ENCODE peak calls at places on chromosomes 7 and 10, in eight cellular contexts. C, X, A, H, M, T, W and J are unnamed samples.

GRCh38 chr7:39952378-39952777 is 2.3 kb downstream of the CDK13 start:
- DNase-seq in C (no peak), X (peak), A (peak), H (no peak), M (no peak), T (peak), W (no peak), J (peak)

GRCh38 chr7:55193245-55193644 is 171.9 kb upstream of the LANCL2 start:
- DNase-seq in C (no peak), X (no peak), A (peak), H (no peak), M (no peak), T (no peak), W (no peak), J (peak)

GRCh38 chr10:104028146-104028545 is 57.5 kb downstream of the COL17A1 start:
- DNase-seq in C (no peak), X (peak), A (peak), H (no peak), M (peak), T (peak), W (no peak), J (no peak)

GRCh38 chr10:123136221-123136805 is 543 bp downstream of the HMX3 start:
- DNase-seq in C (no peak), X (no peak), A (no peak), H (no peak), M (no peak), T (no peak), W (no peak), J (no peak)

GRCh38 chr10:86164216-86164774 is 202.3 kb downstream of the GRID1 start:
- DNase-seq in C (no peak), X (no peak), A (no peak), H (no peak), M (no peak), T (no peak), W (no peak), J (no peak)

GRCh38 chr10:105192146-105192545 is 551.1 kb downstream of the SORCS3 start:
- DNase-seq in C (no peak), X (peak), A (no peak), H (no peak), M (no peak), T (no peak), W (no peak), J (no peak)

GRCh38 chr7:55272328-55272727 is 92.8 kb upstream of the LANCL2 start:
- DNase-seq in C (no peak), X (no peak), A (no peak), H (no peak), M (no peak), T (no peak), W (no peak), J (no peak)

GRCh38 chr7:108247646-108248045 is 117.5 kb upstream of the LAMB4 start:
- DNase-seq in C (no peak), X (peak), A (no peak), H (no peak), M (no peak), T (no peak), W (no peak), J (no peak)

GRCh38 chr7:2040201-2040892 is 192.4 kb downstream of the MAD1L1 start:
- DNase-seq in C (peak), X (no peak), A (no peak), H (peak), M (no peak), T (no peak), W (no peak), J (no peak)

GRCh38 chr10:35058134-35058533 is 32.0 kb downstream of the CUL2 start:
- DNase-seq in C (no peak), X (peak), A (peak), H (no peak), M (peak), T (peak), W (no peak), J (peak)

GRCh38 chr7:1452205-1452604 is 7.1 kb downstream of the MICALL2 start:
- DNase-seq in C (no peak), X (peak), A (no peak), H (no peak), M (no peak), T (no peak), W (no peak), J (no peak)

GRCh38 chr10:70315815-70316214 is 32.0 kb upstream of the NPFFR1 start:
- DNase-seq in C (no peak), X (no peak), A (no peak), H (no peak), M (no peak), T (no peak), W (no peak), J (peak)

GRCh38 chr10:7756360-7756992 is 31.3 kb downstream of the KIN start:
- DNase-seq in C (no peak), X (peak), A (peak), H (no peak), M (peak), T (peak), W (peak), J (peak)

GRCh38 chr10:107859065-107859464 is 694.6 kb upstream of the SORCS1 start:
- DNase-seq in C (no peak), X (no peak), A (no peak), H (no peak), M (no peak), T (no peak), W (no peak), J (no peak)

GRCh38 chr10:71974489-71975011 is 10.4 kb downstream of the CHST3 start:
- DNase-seq in C (peak), X (peak), A (peak), H (no peak), M (peak), T (peak), W (no peak), J (peak)

GRCh38 chr7:37380831-37381230 is 67.8 kb downstream of the ELMO1 start:
- DNase-seq in C (no peak), X (peak), A (no peak), H (no peak), M (no peak), T (no peak), W (no peak), J (no peak)

GRCh38 chr7:152909280-152909679 is 149.7 kb downstream of the ACTR3B start:
- DNase-seq in C (no peak), X (no peak), A (no peak), H (no peak), M (no peak), T (no peak), W (no peak), J (no peak)

GRCh38 chr7:5397657-5398237 is 25.9 kb downstream of the TNRC18 start:
- DNase-seq in C (no peak), X (peak), A (no peak), H (no peak), M (no peak), T (no peak), W (no peak), J (no peak)

GRCh38 chr7:70660154-70660818 is 471.7 kb upstream of the GALNT17 start:
- DNase-seq in C (no peak), X (no peak), A (no peak), H (no peak), M (no peak), T (no peak), W (no peak), J (no peak)

GRCh38 chr10:33114451-33114944 is 156.5 kb upstream of the ITGB1 start:
- DNase-seq in C (no peak), X (peak), A (peak), H (no peak), M (peak), T (peak), W (no peak), J (no peak)

GRCh38 chr7:83415840-83416239 is 233.1 kb downstream of the SEMA3E start:
- DNase-seq in C (no peak), X (peak), A (no peak), H (no peak), M (no peak), T (no peak), W (no peak), J (no peak)

GRCh38 chr10:133461841-133462240 is 8.1 kb downstream of the SCART1 start:
- DNase-seq in C (no peak), X (no peak), A (no peak), H (no peak), M (no peak), T (no peak), W (no peak), J (no peak)

GRCh38 chr10:126478600-126478999 is 90.3 kb upstream of the ADAM12 start:
- DNase-seq in C (no peak), X (no peak), A (no peak), H (no peak), M (no peak), T (no peak), W (no peak), J (no peak)

GRCh38 chr10:99569971-99570370 is 37.2 kb downstream of the NKX2-3 start:
- DNase-seq in C (no peak), X (no peak), A (no peak), H (no peak), M (no peak), T (no peak), W (no peak), J (no peak)

GRCh38 chr10:110022716-110023504 is 15.1 kb downstream of the ADD3 start:
- DNase-seq in C (no peak), X (no peak), A (no peak), H (no peak), M (no peak), T (no peak), W (no peak), J (no peak)

DNA sequence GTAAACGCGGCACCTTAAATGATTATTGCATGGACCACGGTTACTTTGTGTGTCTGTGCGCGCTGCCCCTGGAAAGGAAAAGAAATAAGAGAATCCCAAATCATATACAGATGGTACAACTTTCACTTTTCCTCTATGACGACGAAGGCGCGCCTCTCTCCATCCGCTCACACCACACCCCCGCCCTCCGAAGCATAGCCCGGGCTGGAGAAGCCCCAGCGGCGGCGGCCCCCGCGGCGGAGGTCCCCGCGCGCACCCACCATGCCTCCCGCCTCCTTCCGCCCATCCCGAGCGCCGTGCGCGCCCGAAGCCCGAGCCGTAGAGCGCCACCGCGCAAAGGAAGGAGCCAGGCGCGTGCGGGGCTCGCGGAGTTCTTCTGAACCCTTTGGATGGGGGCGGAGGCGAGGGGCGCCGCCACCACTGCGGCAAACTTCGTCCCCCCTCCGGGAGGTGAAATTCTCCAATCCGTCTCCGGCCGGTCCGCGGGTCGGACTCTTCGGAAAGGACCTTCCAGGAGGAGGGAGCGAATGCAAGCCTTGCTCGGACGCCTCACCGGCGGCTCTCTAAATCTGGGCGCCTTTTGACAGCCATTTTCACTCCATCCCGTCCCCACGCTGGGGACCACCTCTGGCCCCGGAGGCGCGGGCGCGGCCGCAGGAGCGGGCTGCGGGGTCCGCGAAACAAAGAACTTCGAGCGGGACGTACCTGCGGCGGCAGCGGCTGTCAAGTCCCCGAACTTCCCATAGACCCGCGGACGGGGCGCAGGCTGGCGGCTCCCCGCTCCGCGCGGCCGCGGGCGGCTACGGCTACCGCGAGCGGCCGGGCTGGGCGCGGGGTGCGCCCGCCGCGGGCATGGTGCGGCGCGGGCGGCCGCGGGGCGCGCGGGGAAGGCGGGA is 495 bp downstream of the GLI3 start:
- DNase-seq in C (peak), X (peak), A (peak), H (peak), M (peak), T (peak), W (peak), J (peak)
- H3K4me3 ChIP-seq in C (peak), X (peak), A (peak), H (peak), M (peak), T (peak), W (peak), J (peak)

GRCh38 chr10:73554729-73555128 is 36.4 kb downstream of the USP54 start:
- DNase-seq in C (no peak), X (no peak), A (no peak), H (no peak), M (no peak), T (no peak), W (no peak), J (no peak)

GRCh38 chr10:73552819-73553218 is 38.3 kb downstream of the USP54 start:
- DNase-seq in C (no peak), X (no peak), A (no peak), H (no peak), M (no peak), T (no peak), W (no peak), J (no peak)

GRCh38 chr10:73553316-73553715 is 37.8 kb downstream of the USP54 start:
- DNase-seq in C (no peak), X (peak), A (no peak), H (no peak), M (no peak), T (no peak), W (no peak), J (no peak)

GRCh38 chr10:73551515-73551914 is 39.6 kb downstream of the USP54 start:
- DNase-seq in C (no peak), X (no peak), A (no peak), H (no peak), M (no peak), T (no peak), W (no peak), J (no peak)

DNA sequence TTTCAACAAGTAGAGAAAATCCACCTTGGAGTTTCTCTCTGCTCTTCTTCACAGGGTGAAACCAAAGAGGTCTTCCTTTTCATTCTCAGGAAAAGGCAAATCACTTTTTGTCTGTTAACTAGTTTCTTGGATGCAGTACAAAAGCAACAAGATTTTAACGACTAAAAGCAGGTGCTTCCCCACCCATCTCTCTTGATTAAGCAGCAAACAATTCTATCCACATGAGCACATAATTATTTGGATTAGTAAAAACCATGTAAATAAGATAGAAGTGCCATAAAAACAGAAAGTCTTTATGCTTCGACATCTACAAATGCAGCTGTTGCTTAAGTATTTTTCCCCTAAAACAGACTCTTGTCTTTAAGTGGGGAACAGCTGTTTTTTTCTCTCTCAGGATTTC is 37.4 kb downstream of the USP54 start:
- DNase-seq in C (no peak), X (no peak), A (no peak), H (no peak), M (no peak), T (no peak), W (no peak), J (no peak)
- H3K4me3 ChIP-seq in C (peak), X (no peak), A (no peak), H (no peak), M (no peak), T (no peak), W (no peak), J (no peak)

GRCh38 chr10:101065479-101066145 is 3.8 kb downstream of the KAZALD1 start:
- DNase-seq in C (no peak), X (no peak), A (peak), H (no peak), M (no peak), T (peak), W (no peak), J (peak)
- H3K4me3 ChIP-seq in C (peak), X (peak), A (no peak), H (peak), M (no peak), T (peak), W (peak), J (peak)

GRCh38 chr10:94122247-94122646 is 128.5 kb downstream of the PLCE1 start:
- DNase-seq in C (no peak), X (no peak), A (peak), H (no peak), M (no peak), T (no peak), W (no peak), J (peak)
- H3K4me3 ChIP-seq in C (no peak), X (no peak), A (no peak), H (no peak), M (no peak), T (no peak), W (no peak), J (no peak)

DNA sequence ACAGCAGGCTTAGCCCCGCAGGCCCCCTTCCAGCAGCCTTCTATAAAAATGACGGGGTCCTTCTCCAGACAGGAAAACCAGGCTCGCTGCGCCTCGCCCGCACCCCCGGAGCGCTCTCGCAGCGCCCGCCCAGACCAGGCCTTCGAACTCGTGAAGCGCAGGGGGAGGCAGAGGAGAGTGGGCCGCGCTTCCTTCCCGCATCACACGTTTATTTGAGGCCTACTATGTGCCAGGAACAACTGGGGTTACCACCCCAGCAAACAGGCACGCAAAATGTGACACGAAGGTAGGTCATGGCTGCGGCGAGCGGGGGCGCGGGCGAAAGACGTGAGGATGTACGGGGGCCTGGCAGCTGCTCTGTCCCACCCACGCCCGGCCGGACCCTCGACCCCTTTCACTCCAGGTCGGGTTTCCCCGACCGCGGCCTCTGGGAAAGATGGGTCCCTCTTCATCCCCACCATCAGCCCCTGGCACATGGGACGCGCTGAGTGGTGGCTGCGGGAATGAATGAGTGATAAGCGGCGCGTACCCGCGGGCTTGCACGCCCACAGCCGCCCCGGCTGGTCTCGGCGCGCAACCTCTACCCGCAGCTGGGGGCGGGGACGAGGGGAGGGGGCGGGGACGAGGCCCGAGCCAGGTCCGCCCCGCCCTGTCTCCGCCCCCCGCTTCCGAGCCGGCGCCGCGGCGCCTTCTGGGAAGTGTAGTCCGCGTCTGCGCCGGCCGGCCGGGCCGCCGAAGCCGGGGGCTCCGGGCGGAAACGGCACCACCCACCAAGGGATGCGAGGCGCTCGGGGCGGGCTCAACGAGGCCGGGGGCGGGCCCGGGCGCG is 59.1 kb downstream of the ZNF467 start:
- DNase-seq in C (peak), X (peak), A (peak), H (peak), M (peak), T (peak), W (peak), J (peak)
- H3K4me3 ChIP-seq in C (peak), X (peak), A (peak), H (peak), M (peak), T (peak), W (peak), J (peak)

GRCh38 chr7:33043434-33043833 is 19.1 kb downstream of the NT5C3A start:
- DNase-seq in C (no peak), X (no peak), A (no peak), H (no peak), M (no peak), T (no peak), W (no peak), J (no peak)
- H3K4me3 ChIP-seq in C (peak), X (no peak), A (no peak), H (no peak), M (no peak), T (no peak), W (no peak), J (no peak)

GRCh38 chr7:95960706-95961244 is 188.4 kb downstream of the DYNC1I1 start:
- DNase-seq in C (no peak), X (no peak), A (no peak), H (no peak), M (no peak), T (no peak), W (no peak), J (no peak)
- H3K4me3 ChIP-seq in C (no peak), X (no peak), A (no peak), H (no peak), M (no peak), T (no peak), W (no peak), J (no peak)